ENCODE peak calls at places on chromosomes 3 and 15, in four cellular contexts. G, Z, S and U are unnamed samples.
A peak's percentile ranks its signal among the peaks of the same experiment; 100 is the strongest.

GRCh38 chr3:131217296-131217741 is 164.3 kb upstream of the NUDT16 start:
- DNase-seq in G (peak; percentile 70), Z (peak; percentile 25), S (no peak), U (peak; percentile 38)

GRCh38 chr3:32403663-32404062 is 12.0 kb downstream of the CMTM7 start:
- DNase-seq in G (no peak), Z (no peak), S (no peak), U (no peak)

GRCh38 chr3:38552364-38552763 is 56.2 kb downstream of the EXOG start:
- DNase-seq in G (no peak), Z (no peak), S (no peak), U (no peak)

GRCh38 chr15:63484433-63484832 is 20.0 kb upstream of the USP3 start:
- DNase-seq in G (no peak), Z (no peak), S (no peak), U (no peak)

GRCh38 chr15:71057143-71057542 is 58.1 kb upstream of the THSD4 start:
- DNase-seq in G (no peak), Z (no peak), S (no peak), U (no peak)

GRCh38 chr3:193955719-193956118 is 180.2 kb upstream of the HES1 start:
- DNase-seq in G (no peak), Z (no peak), S (no peak), U (no peak)

GRCh38 chr15:100925480-100925879 is 6.3 kb downstream of the LRRK1 start:
- DNase-seq in G (no peak), Z (no peak), S (no peak), U (no peak)

GRCh38 chr3:191774485-191774884 is 313.5 kb downstream of the PYDC2 start:
- DNase-seq in G (peak; percentile 96), Z (peak; percentile 77), S (no peak), U (peak; percentile 57)

GRCh38 chr3:54374214-54374855 is 252.0 kb downstream of the CACNA2D3 start:
- DNase-seq in G (peak; percentile 1), Z (no peak), S (no peak), U (no peak)

GRCh38 chr15:34769711-34770110 is 14.9 kb upstream of the GJD2 start:
- DNase-seq in G (no peak), Z (no peak), S (no peak), U (no peak)

GRCh38 chr15:40333922-40334492 is 6.7 kb downstream of the CCDC9B start:
- DNase-seq in G (no peak), Z (no peak), S (peak; percentile 20), U (no peak)

GRCh38 chr3:151171145-151171544 is 31.9 kb downstream of the GPR171 start:
- DNase-seq in G (no peak), Z (no peak), S (no peak), U (no peak)

GRCh38 chr3:2921903-2922302 is 188.3 kb downstream of the IL5RA start:
- DNase-seq in G (no peak), Z (no peak), S (no peak), U (no peak)

GRCh38 chr3:123096701-123097100 is 29.9 kb downstream of the PDIA5 start:
- DNase-seq in G (no peak), Z (no peak), S (peak; percentile 68), U (no peak)

GRCh38 chr15:57217716-57218598 is 158.3 kb upstream of the CGNL1 start:
- DNase-seq in G (peak; percentile 46), Z (no peak), S (no peak), U (no peak)

GRCh38 chr15:99558571-99558970 is 7.2 kb upstream of the MEF2A start:
- DNase-seq in G (peak; percentile 7), Z (no peak), S (no peak), U (no peak)

GRCh38 chr3:177692304-177692703 is 495.0 kb upstream of the TBL1XR1 start:
- DNase-seq in G (no peak), Z (no peak), S (no peak), U (no peak)

GRCh38 chr3:172106989-172107388 is 67.6 kb downstream of the FNDC3B start:
- DNase-seq in G (no peak), Z (no peak), S (no peak), U (no peak)

GRCh38 chr3:154334973-154335420 is 10.7 kb upstream of the DHX36 start:
- DNase-seq in G (peak; percentile 25), Z (no peak), S (no peak), U (peak; percentile 43)

GRCh38 chr3:43478380-43478779 is 143.4 kb downstream of the ANO10 start:
- DNase-seq in G (no peak), Z (no peak), S (no peak), U (no peak)

GRCh38 chr3:115792206-115792955 is 169.1 kb downstream of the GAP43 start:
- DNase-seq in G (peak; percentile 31), Z (no peak), S (no peak), U (peak; percentile 25)

GRCh38 chr3:8445861-8446260 is 55.8 kb upstream of the LMCD1 start:
- DNase-seq in G (peak; percentile 87), Z (no peak), S (no peak), U (no peak)

GRCh38 chr3:52838561-52839267 is 3.9 kb upstream of the MUSTN1 start:
- DNase-seq in G (no peak), Z (no peak), S (no peak), U (no peak)

GRCh38 chr3:25831578-25831977 is 41.7 kb downstream of the OXSM start:
- DNase-seq in G (peak; percentile 46), Z (no peak), S (no peak), U (no peak)

GRCh38 chr3:157956850-157957249 is 149.4 kb downstream of the SHOX2 start:
- DNase-seq in G (no peak), Z (no peak), S (no peak), U (no peak)

GRCh38 chr3:97121386-97121785 is 307.0 kb downstream of the EPHA6 start:
- DNase-seq in G (no peak), Z (no peak), S (no peak), U (no peak)

GRCh38 chr3:102741105-102741504 is 306.3 kb downstream of the ZPLD1 start:
- DNase-seq in G (no peak), Z (no peak), S (no peak), U (no peak)

GRCh38 chr15:55003900-55004879 is 192.6 kb downstream of the RSL24D1 start:
- DNase-seq in G (no peak), Z (no peak), S (peak; percentile 57), U (no peak)

GRCh38 chr3:13546667-13547171 is 2.2 kb upstream of the FBLN2 start:
- DNase-seq in G (peak; percentile 85), Z (no peak), S (no peak), U (peak; percentile 62)

GRCh38 chr3:165643433-165643824 is 193.8 kb downstream of the BCHE start:
- DNase-seq in G (peak; percentile 75), Z (no peak), S (no peak), U (peak; percentile 11)

GRCh38 chr3:185424435-185424834 is 61.5 kb downstream of the MAP3K13 start:
- DNase-seq in G (no peak), Z (no peak), S (no peak), U (no peak)